ENCODE peak calls at places on chromosomes 12 and 14, in nine cellular contexts. One of them, this sample, is unnamed.

GRCh38 chr12:1464925-1465324 is 129.5 kb downstream of the FBXL14 start:
- DNase-seq in ACHN: no peak
- DNase-seq in activated CD4-positive, alpha-beta T cell treated with anti-CD3 and anti-CD28 coated beads, Interleukin-2, amount 50 U/mL, for 24 hours: no peak
- DNase-seq in NCI-H2081: no peak
- DNase-seq in RCC 7860: no peak
- DNase-seq in GM23338: no peak
- DNase-seq in psoas muscle: no peak
- DNase-seq in GM10248: no peak
- DNase-seq in glomerular endothelial cell: no peak
- DNase-seq in this sample: no peak

GRCh38 chr14:80291099-80291498 is 79.8 kb upstream of the DIO2 start:
- DNase-seq in ACHN: no peak
- DNase-seq in activated CD4-positive, alpha-beta T cell treated with anti-CD3 and anti-CD28 coated beads, Interleukin-2, amount 50 U/mL, for 24 hours: no peak
- DNase-seq in NCI-H2081: no peak
- DNase-seq in RCC 7860: no peak
- DNase-seq in GM23338: no peak
- DNase-seq in psoas muscle: no peak
- DNase-seq in GM10248: no peak
- DNase-seq in glomerular endothelial cell: no peak
- DNase-seq in this sample: peak

GRCh38 chr12:82359115-82359478 is 768 bp downstream of the METTL25 start:
- DNase-seq in ACHN: peak
- DNase-seq in activated CD4-positive, alpha-beta T cell treated with anti-CD3 and anti-CD28 coated beads, Interleukin-2, amount 50 U/mL, for 24 hours: no peak
- DNase-seq in NCI-H2081: peak
- DNase-seq in RCC 7860: no peak
- DNase-seq in GM23338: peak
- DNase-seq in psoas muscle: peak
- DNase-seq in GM10248: peak
- DNase-seq in glomerular endothelial cell: no peak
- DNase-seq in this sample: peak

GRCh38 chr12:52391618-52392002 is 6.2 kb upstream of the KRT84 start:
- DNase-seq in ACHN: peak
- DNase-seq in activated CD4-positive, alpha-beta T cell treated with anti-CD3 and anti-CD28 coated beads, Interleukin-2, amount 50 U/mL, for 24 hours: no peak
- DNase-seq in NCI-H2081: peak
- DNase-seq in RCC 7860: no peak
- DNase-seq in GM23338: no peak
- DNase-seq in psoas muscle: no peak
- DNase-seq in GM10248: no peak
- DNase-seq in glomerular endothelial cell: no peak
- DNase-seq in this sample: no peak

GRCh38 chr14:32010561-32011188 is 66.4 kb upstream of the ARHGAP5 start:
- DNase-seq in ACHN: peak
- DNase-seq in activated CD4-positive, alpha-beta T cell treated with anti-CD3 and anti-CD28 coated beads, Interleukin-2, amount 50 U/mL, for 24 hours: no peak
- DNase-seq in NCI-H2081: no peak
- DNase-seq in RCC 7860: peak
- DNase-seq in GM23338: no peak
- DNase-seq in psoas muscle: no peak
- DNase-seq in GM10248: no peak
- DNase-seq in glomerular endothelial cell: no peak
- DNase-seq in this sample: peak

GRCh38 chr12:78885466-78885865 is 20.9 kb downstream of the SYT1 start:
- DNase-seq in ACHN: no peak
- DNase-seq in activated CD4-positive, alpha-beta T cell treated with anti-CD3 and anti-CD28 coated beads, Interleukin-2, amount 50 U/mL, for 24 hours: no peak
- DNase-seq in NCI-H2081: peak
- DNase-seq in RCC 7860: no peak
- DNase-seq in GM23338: peak
- DNase-seq in psoas muscle: no peak
- DNase-seq in GM10248: no peak
- DNase-seq in glomerular endothelial cell: no peak
- DNase-seq in this sample: no peak

GRCh38 chr12:218221-218620 is 4.3 kb upstream of the SLC6A12 start:
- DNase-seq in ACHN: no peak
- DNase-seq in activated CD4-positive, alpha-beta T cell treated with anti-CD3 and anti-CD28 coated beads, Interleukin-2, amount 50 U/mL, for 24 hours: no peak
- DNase-seq in NCI-H2081: no peak
- DNase-seq in RCC 7860: no peak
- DNase-seq in GM23338: no peak
- DNase-seq in psoas muscle: no peak
- DNase-seq in GM10248: no peak
- DNase-seq in glomerular endothelial cell: no peak
- DNase-seq in this sample: no peak

GRCh38 chr12:45290218-45290609 is 74.3 kb downstream of the ANO6 start:
- DNase-seq in ACHN: no peak
- DNase-seq in activated CD4-positive, alpha-beta T cell treated with anti-CD3 and anti-CD28 coated beads, Interleukin-2, amount 50 U/mL, for 24 hours: no peak
- DNase-seq in NCI-H2081: no peak
- DNase-seq in RCC 7860: no peak
- DNase-seq in GM23338: no peak
- DNase-seq in psoas muscle: no peak
- DNase-seq in GM10248: no peak
- DNase-seq in glomerular endothelial cell: no peak
- DNase-seq in this sample: peak

GRCh38 chr12:75837700-75838099 is 193.9 kb downstream of the PHLDA1 start:
- DNase-seq in ACHN: no peak
- DNase-seq in activated CD4-positive, alpha-beta T cell treated with anti-CD3 and anti-CD28 coated beads, Interleukin-2, amount 50 U/mL, for 24 hours: no peak
- DNase-seq in NCI-H2081: peak
- DNase-seq in RCC 7860: no peak
- DNase-seq in GM23338: no peak
- DNase-seq in psoas muscle: no peak
- DNase-seq in GM10248: no peak
- DNase-seq in glomerular endothelial cell: no peak
- DNase-seq in this sample: no peak

GRCh38 chr14:102209224-102209966 is 69.7 kb downstream of the WDR20 start:
- DNase-seq in ACHN: peak
- DNase-seq in activated CD4-positive, alpha-beta T cell treated with anti-CD3 and anti-CD28 coated beads, Interleukin-2, amount 50 U/mL, for 24 hours: no peak
- DNase-seq in NCI-H2081: no peak
- DNase-seq in RCC 7860: no peak
- DNase-seq in GM23338: peak
- DNase-seq in psoas muscle: peak
- DNase-seq in GM10248: no peak
- DNase-seq in glomerular endothelial cell: no peak
- DNase-seq in this sample: peak

GRCh38 chr12:118151755-118152154 is 15.8 kb downstream of the PEBP1 start:
- DNase-seq in ACHN: no peak
- DNase-seq in activated CD4-positive, alpha-beta T cell treated with anti-CD3 and anti-CD28 coated beads, Interleukin-2, amount 50 U/mL, for 24 hours: no peak
- DNase-seq in NCI-H2081: no peak
- DNase-seq in RCC 7860: no peak
- DNase-seq in GM23338: no peak
- DNase-seq in psoas muscle: no peak
- DNase-seq in GM10248: no peak
- DNase-seq in glomerular endothelial cell: no peak
- DNase-seq in this sample: no peak

This sample was measured in amniotic epithelial cell.